ENCODE peak calls at places on chromosomes 11 and 22, in five cellular contexts. One of them, this sample, is unnamed.

GRCh38 chr11:92932023-92932422 is 37.4 kb upstream of the MTNR1B start:
- DNase-seq in endodermal cell: peak; percentile 63
- DNase-seq in fibroblast of lung: no peak
- DNase-seq in effector memory CD4-positive, alpha-beta T cell: no peak
- DNase-seq in HL-60: no peak
- DNase-seq in this sample: no peak

GRCh38 chr22:21657361-21658118 is 8.3 kb upstream of the PPIL2 start:
- DNase-seq in endodermal cell: peak; percentile 91
- DNase-seq in fibroblast of lung: peak; percentile 11
- DNase-seq in effector memory CD4-positive, alpha-beta T cell: peak; percentile 69
- DNase-seq in HL-60: peak; percentile 63
- DNase-seq in this sample: peak; percentile 69

GRCh38 chr11:65551572-65552398 is 6.4 kb downstream of the LTBP3 start:
- DNase-seq in endodermal cell: peak; percentile 92
- DNase-seq in fibroblast of lung: peak; percentile 23
- DNase-seq in effector memory CD4-positive, alpha-beta T cell: peak; percentile 44
- DNase-seq in HL-60: peak; percentile 69
- DNase-seq in this sample: peak; percentile 56

GRCh38 chr11:44709281-44709562 is 17.5 kb upstream of the TSPAN18 start:
- DNase-seq in endodermal cell: no peak
- DNase-seq in fibroblast of lung: no peak
- DNase-seq in effector memory CD4-positive, alpha-beta T cell: no peak
- DNase-seq in HL-60: no peak
- DNase-seq in this sample: no peak

GRCh38 chr22:27795053-27795452 is 6.5 kb downstream of the MN1 start:
- DNase-seq in endodermal cell: no peak
- DNase-seq in fibroblast of lung: no peak
- DNase-seq in effector memory CD4-positive, alpha-beta T cell: no peak
- DNase-seq in HL-60: no peak
- DNase-seq in this sample: no peak

GRCh38 chr11:96098511-96099241 is 174.8 kb upstream of the MTMR2 start:
- DNase-seq in endodermal cell: no peak
- DNase-seq in fibroblast of lung: peak; percentile 58
- DNase-seq in effector memory CD4-positive, alpha-beta T cell: no peak
- DNase-seq in HL-60: no peak
- DNase-seq in this sample: no peak

GRCh38 chr11:74443071-74443864 is 24.1 kb downstream of the KCNE3 start:
- DNase-seq in endodermal cell: peak; percentile 75
- DNase-seq in fibroblast of lung: no peak
- DNase-seq in effector memory CD4-positive, alpha-beta T cell: no peak
- DNase-seq in HL-60: no peak
- DNase-seq in this sample: no peak

GRCh38 chr22:26724414-26724813 is 67.0 kb downstream of the MIAT start:
- DNase-seq in endodermal cell: no peak
- DNase-seq in fibroblast of lung: no peak
- DNase-seq in effector memory CD4-positive, alpha-beta T cell: no peak
- DNase-seq in HL-60: no peak
- DNase-seq in this sample: no peak

GRCh38 chr11:67504023-67504949 is 877 bp downstream of the PITPNM1 start:
- DNase-seq in endodermal cell: peak; percentile 73
- DNase-seq in fibroblast of lung: peak; percentile 13
- DNase-seq in effector memory CD4-positive, alpha-beta T cell: peak; percentile 34
- DNase-seq in HL-60: no peak
- DNase-seq in this sample: peak; percentile 37

GRCh38 chr11:12179521-12179920 is 69.1 kb downstream of the MICAL2 start:
- DNase-seq in endodermal cell: no peak
- DNase-seq in fibroblast of lung: peak; percentile 50
- DNase-seq in effector memory CD4-positive, alpha-beta T cell: no peak
- DNase-seq in HL-60: no peak
- DNase-seq in this sample: no peak

GRCh38 chr22:18965526-18966421 is 29.7 kb upstream of the PRODH start:
- DNase-seq in endodermal cell: no peak
- DNase-seq in fibroblast of lung: no peak
- DNase-seq in effector memory CD4-positive, alpha-beta T cell: no peak
- DNase-seq in HL-60: no peak
- DNase-seq in this sample: no peak

GRCh38 chr11:67098799-67099198 is 20.3 kb upstream of the KDM2A start:
- DNase-seq in endodermal cell: no peak
- DNase-seq in fibroblast of lung: no peak
- DNase-seq in effector memory CD4-positive, alpha-beta T cell: no peak
- DNase-seq in HL-60: no peak
- DNase-seq in this sample: no peak

GRCh38 chr11:7871056-7871455 is 60.0 kb downstream of the OR10A6 start:
- DNase-seq in endodermal cell: no peak
- DNase-seq in fibroblast of lung: peak; percentile 17
- DNase-seq in effector memory CD4-positive, alpha-beta T cell: no peak
- DNase-seq in HL-60: no peak
- DNase-seq in this sample: no peak

GRCh38 chr11:108568183-108568858 is 25.2 kb downstream of the EXPH5 start:
- DNase-seq in endodermal cell: no peak
- DNase-seq in fibroblast of lung: peak; percentile 29
- DNase-seq in effector memory CD4-positive, alpha-beta T cell: no peak
- DNase-seq in HL-60: no peak
- DNase-seq in this sample: no peak

GRCh38 chr11:11978792-11979486 is 29.5 kb downstream of the DKK3 start:
- DNase-seq in endodermal cell: peak; percentile 66
- DNase-seq in fibroblast of lung: peak; percentile 71
- DNase-seq in effector memory CD4-positive, alpha-beta T cell: no peak
- DNase-seq in HL-60: no peak
- DNase-seq in this sample: no peak

GRCh38 chr11:18235394-18235926 is 1.1 kb downstream of the SAA4 start:
- DNase-seq in endodermal cell: no peak
- DNase-seq in fibroblast of lung: no peak
- DNase-seq in effector memory CD4-positive, alpha-beta T cell: no peak
- DNase-seq in HL-60: no peak
- DNase-seq in this sample: no peak

GRCh38 chr11:111694851-111695250 is 71.3 kb downstream of the PPP2R1B start:
- DNase-seq in endodermal cell: no peak
- DNase-seq in fibroblast of lung: peak; percentile 99
- DNase-seq in effector memory CD4-positive, alpha-beta T cell: no peak
- DNase-seq in HL-60: no peak
- DNase-seq in this sample: no peak

GRCh38 chr11:131845255-131845654 is 474.8 kb downstream of the NTM start:
- DNase-seq in endodermal cell: peak; percentile 76
- DNase-seq in fibroblast of lung: no peak
- DNase-seq in effector memory CD4-positive, alpha-beta T cell: no peak
- DNase-seq in HL-60: no peak
- DNase-seq in this sample: no peak

GRCh38 chr22:46612904-46613605 is 7.1 kb upstream of the GRAMD4 start:
- DNase-seq in endodermal cell: no peak
- DNase-seq in fibroblast of lung: peak; percentile 23
- DNase-seq in effector memory CD4-positive, alpha-beta T cell: peak; percentile 23
- DNase-seq in HL-60: peak; percentile 70
- DNase-seq in this sample: no peak

GRCh38 chr11:128411812-128412211 is 175.5 kb downstream of the ETS1 start:
- DNase-seq in endodermal cell: no peak
- DNase-seq in fibroblast of lung: no peak
- DNase-seq in effector memory CD4-positive, alpha-beta T cell: no peak
- DNase-seq in HL-60: no peak
- DNase-seq in this sample: no peak

GRCh38 chr11:59792507-59792906 is 18.1 kb downstream of the MRPL16 start:
- DNase-seq in endodermal cell: no peak
- DNase-seq in fibroblast of lung: no peak
- DNase-seq in effector memory CD4-positive, alpha-beta T cell: no peak
- DNase-seq in HL-60: no peak
- DNase-seq in this sample: no peak

GRCh38 chr11:64007629-64008282 is 21.5 kb downstream of the OTUB1 start:
- DNase-seq in endodermal cell: peak; percentile 88
- DNase-seq in fibroblast of lung: peak; percentile 18
- DNase-seq in effector memory CD4-positive, alpha-beta T cell: no peak
- DNase-seq in HL-60: no peak
- DNase-seq in this sample: no peak

GRCh38 chr11:57597971-57598830 is 716 bp downstream of the SERPING1 start:
- DNase-seq in endodermal cell: peak; percentile 94
- DNase-seq in fibroblast of lung: peak; percentile 78
- DNase-seq in effector memory CD4-positive, alpha-beta T cell: no peak
- DNase-seq in HL-60: no peak
- DNase-seq in this sample: no peak

GRCh38 chr11:130720232-130720787 is 196.0 kb downstream of the SNX19 start:
- DNase-seq in endodermal cell: peak; percentile 47
- DNase-seq in fibroblast of lung: no peak
- DNase-seq in effector memory CD4-positive, alpha-beta T cell: no peak
- DNase-seq in HL-60: no peak
- DNase-seq in this sample: no peak

GRCh38 chr11:129790131-129790530 is 25.5 kb upstream of the TMEM45B start:
- DNase-seq in endodermal cell: no peak
- DNase-seq in fibroblast of lung: no peak
- DNase-seq in effector memory CD4-positive, alpha-beta T cell: no peak
- DNase-seq in HL-60: no peak
- DNase-seq in this sample: no peak

GRCh38 chr11:34065505-34066203 is 14.1 kb downstream of the CAPRIN1 start:
- DNase-seq in endodermal cell: peak; percentile 69
- DNase-seq in fibroblast of lung: peak; percentile 41
- DNase-seq in effector memory CD4-positive, alpha-beta T cell: no peak
- DNase-seq in HL-60: no peak
- DNase-seq in this sample: no peak

GRCh38 chr22:29205260-29205597 is 467 bp upstream of the EMID1 start:
- DNase-seq in endodermal cell: no peak
- DNase-seq in fibroblast of lung: no peak
- DNase-seq in effector memory CD4-positive, alpha-beta T cell: no peak
- DNase-seq in HL-60: no peak
- DNase-seq in this sample: no peak

GRCh38 chr22:29203883-29204282 is 1.8 kb upstream of the EMID1 start:
- DNase-seq in endodermal cell: no peak
- DNase-seq in fibroblast of lung: no peak
- DNase-seq in effector memory CD4-positive, alpha-beta T cell: no peak
- DNase-seq in HL-60: no peak
- DNase-seq in this sample: no peak

GRCh38 chr22:29203456-29203855 is 2.2 kb upstream of the EMID1 start:
- DNase-seq in endodermal cell: peak; percentile 31
- DNase-seq in fibroblast of lung: no peak
- DNase-seq in effector memory CD4-positive, alpha-beta T cell: no peak
- DNase-seq in HL-60: no peak
- DNase-seq in this sample: no peak

GRCh38 chr22:29205598-29206371 is at the start of gene EMID1:
- DNase-seq in endodermal cell: peak; percentile 85
- DNase-seq in fibroblast of lung: no peak
- DNase-seq in effector memory CD4-positive, alpha-beta T cell: no peak
- DNase-seq in HL-60: no peak
- DNase-seq in this sample: peak; percentile 14

GRCh38 chr22:29204617-29205183 is 996 bp upstream of the EMID1 start:
- DNase-seq in endodermal cell: no peak
- DNase-seq in fibroblast of lung: no peak
- DNase-seq in effector memory CD4-positive, alpha-beta T cell: no peak
- DNase-seq in HL-60: no peak
- DNase-seq in this sample: no peak
- H3K27me3 ChIP-seq in endodermal cell: no peaks in the 10 kb centered on the region
- H3K27me3 ChIP-seq in fibroblast of lung: peaks cover 28% of the 10 kb centered on the region
- H3K27me3 ChIP-seq in effector memory CD4-positive, alpha-beta T cell: peaks cover 3% of the 10 kb centered on the region
- H3K27me3 ChIP-seq in HL-60: no peaks in the 10 kb centered on the region
- H3K27me3 ChIP-seq in this sample: no peaks in the 10 kb centered on the region

DNA sequence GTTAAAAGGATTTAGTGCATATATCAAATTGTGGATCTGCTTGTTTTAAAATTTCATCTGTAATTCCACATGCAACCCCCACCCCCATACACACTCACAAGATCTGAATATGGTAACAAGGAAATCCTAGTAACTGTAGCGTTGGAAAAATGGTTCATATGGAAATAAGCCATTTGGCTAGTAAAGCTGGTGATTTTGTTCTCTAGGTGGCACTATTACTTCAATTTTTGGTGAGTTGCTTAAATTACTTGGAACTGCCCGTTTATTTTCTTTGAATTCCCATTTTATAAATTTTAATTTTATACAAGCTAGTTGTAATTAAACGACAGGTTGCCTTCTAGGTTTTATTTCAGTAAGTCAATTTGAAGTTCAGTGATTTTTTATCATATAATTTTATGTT is 5.3 kb downstream of the BDNF start:
- DNase-seq in endodermal cell: no peak
- DNase-seq in fibroblast of lung: peak; percentile 65
- DNase-seq in effector memory CD4-positive, alpha-beta T cell: no peak
- DNase-seq in HL-60: no peak
- DNase-seq in this sample: no peak
- H3K27me3 ChIP-seq in endodermal cell: peaks cover 37% of the 10 kb centered on the region
- H3K27me3 ChIP-seq in fibroblast of lung: no peaks in the 10 kb centered on the region
- H3K27me3 ChIP-seq in effector memory CD4-positive, alpha-beta T cell: peaks cover 17% of the 10 kb centered on the region
- H3K27me3 ChIP-seq in HL-60: peaks cover 20% of the 10 kb centered on the region
- H3K27me3 ChIP-seq in this sample: peaks cover 6% of the 10 kb centered on the region

GRCh38 chr11:19244621-19245020 is 3.9 kb upstream of the E2F8 start:
- DNase-seq in endodermal cell: no peak
- DNase-seq in fibroblast of lung: no peak
- DNase-seq in effector memory CD4-positive, alpha-beta T cell: no peak
- DNase-seq in HL-60: no peak
- DNase-seq in this sample: no peak

GRCh38 chr11:19243143-19243542 is 2.4 kb upstream of the E2F8 start:
- DNase-seq in endodermal cell: no peak
- DNase-seq in fibroblast of lung: no peak
- DNase-seq in effector memory CD4-positive, alpha-beta T cell: no peak
- DNase-seq in HL-60: no peak
- DNase-seq in this sample: no peak

GRCh38 chr11:19242184-19242932 is 1.6 kb upstream of the E2F8 start:
- DNase-seq in endodermal cell: peak; percentile 80
- DNase-seq in fibroblast of lung: no peak
- DNase-seq in effector memory CD4-positive, alpha-beta T cell: no peak
- DNase-seq in HL-60: no peak
- DNase-seq in this sample: no peak

GRCh38 chr11:19244084-19244483 is 3.3 kb upstream of the E2F8 start:
- DNase-seq in endodermal cell: no peak
- DNase-seq in fibroblast of lung: peak; percentile 34
- DNase-seq in effector memory CD4-positive, alpha-beta T cell: no peak
- DNase-seq in HL-60: peak; percentile 46
- DNase-seq in this sample: no peak

GRCh38 chr11:19243601-19244000 is 2.9 kb upstream of the E2F8 start:
- DNase-seq in endodermal cell: no peak
- DNase-seq in fibroblast of lung: no peak
- DNase-seq in effector memory CD4-positive, alpha-beta T cell: no peak
- DNase-seq in HL-60: no peak
- DNase-seq in this sample: no peak
- H3K27me3 ChIP-seq in endodermal cell: peaks cover 68% of the 10 kb centered on the region
- H3K27me3 ChIP-seq in fibroblast of lung: peaks cover 27% of the 10 kb centered on the region
- H3K27me3 ChIP-seq in effector memory CD4-positive, alpha-beta T cell: peaks cover 19% of the 10 kb centered on the region
- H3K27me3 ChIP-seq in HL-60: no peaks in the 10 kb centered on the region
- H3K27me3 ChIP-seq in this sample: peaks cover 10% of the 10 kb centered on the region

DNA sequence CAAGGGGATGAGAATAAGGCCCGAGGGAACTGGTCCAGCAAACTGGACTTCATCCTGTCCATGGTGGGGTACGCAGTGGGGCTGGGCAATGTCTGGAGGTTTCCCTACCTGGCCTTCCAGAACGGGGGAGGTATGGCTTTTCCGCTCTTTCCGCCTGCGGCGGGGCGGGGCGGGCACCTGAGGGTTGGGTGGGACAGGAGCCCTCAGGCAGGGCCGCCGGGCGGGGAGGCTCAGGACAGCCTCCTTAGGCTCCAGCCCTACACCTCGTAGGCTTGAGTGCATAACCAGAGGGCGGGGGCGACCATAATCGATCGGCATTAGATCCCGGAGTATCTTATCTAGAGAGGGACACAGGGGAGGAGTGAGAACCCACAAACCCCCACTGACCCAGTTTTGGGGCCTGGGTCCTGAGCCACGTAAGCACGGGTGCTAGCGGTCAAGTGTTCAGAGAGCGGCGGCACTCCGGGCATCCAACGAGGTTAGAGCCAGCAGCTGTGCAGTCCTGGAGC is 4.9 kb downstream of the SLC6A5 start:
- DNase-seq in endodermal cell: no peak
- DNase-seq in fibroblast of lung: no peak
- DNase-seq in effector memory CD4-positive, alpha-beta T cell: no peak
- DNase-seq in HL-60: no peak
- DNase-seq in this sample: no peak
- H3K27me3 ChIP-seq in endodermal cell: peaks cover 98% of the 10 kb centered on the region
- H3K27me3 ChIP-seq in fibroblast of lung: peaks cover 39% of the 10 kb centered on the region
- H3K27me3 ChIP-seq in effector memory CD4-positive, alpha-beta T cell: peaks cover 34% of the 10 kb centered on the region
- H3K27me3 ChIP-seq in HL-60: peaks cover 79% of the 10 kb centered on the region
- H3K27me3 ChIP-seq in this sample: peaks cover 52% of the 10 kb centered on the region

This sample was measured in CD4-positive, alpha-beta memory T cell.